ENCODE peak calls at places on chromosomes 1 and 21, in four cellular contexts. K is GM12865, G is type B pancreatic cell, V is AG04449. W is an unnamed sample.

GRCh38 chr1:25501235-25502058 is 42.0 kb upstream of the LDLRAP1 start:
- DNase-seq in V (peak), G (peak), K (no peak), W (no peak)

GRCh38 chr1:54774820-54775498 is 10.6 kb upstream of the PARS2 start:
- DNase-seq in K (peak), V (no peak), G (no peak), W (no peak)

GRCh38 chr1:50978144-50978851 is 8.3 kb downstream of the CDKN2C start:
- DNase-seq in G (no peak), V (no peak), K (peak), W (no peak)

GRCh38 chr1:167453156-167453555 is 65.2 kb downstream of the CD247 start:
- DNase-seq in V (no peak), G (no peak), K (no peak), W (no peak)

GRCh38 chr1:9593147-9593491 is 4.4 kb downstream of the TMEM201 start:
- DNase-seq in V (no peak), G (no peak), K (no peak), W (no peak)

GRCh38 chr1:112778136-112778535 is 63.0 kb upstream of the PPM1J start:
- DNase-seq in V (no peak), K (no peak), G (no peak), W (no peak)

GRCh38 chr1:113292660-113293626 is 97.4 kb upstream of the MAGI3 start:
- DNase-seq in V (no peak), G (no peak), K (no peak), W (no peak)

GRCh38 chr1:119794230-119794629 is 17.0 kb downstream of the REG4 start:
- DNase-seq in K (no peak), V (no peak), G (no peak), W (no peak)

GRCh38 chr1:181626252-181626938 is 143.1 kb downstream of the CACNA1E start:
- DNase-seq in K (peak), G (no peak), V (no peak), W (no peak)

GRCh38 chr1:93964777-93965200 is 55.6 kb upstream of the GCLM start:
- DNase-seq in K (peak), G (no peak), V (no peak), W (no peak)

GRCh38 chr1:23673086-23673813 is 18.4 kb upstream of the RPL11 start:
- DNase-seq in G (no peak), K (peak), V (no peak), W (no peak)

GRCh38 chr21:44849616-44850130 is 23.8 kb downstream of the PTTG1IP start:
- DNase-seq in K (no peak), V (no peak), G (no peak), W (no peak)

GRCh38 chr1:3610165-3610822 is 1.0 kb downstream of the MEGF6 start:
- DNase-seq in V (no peak), K (no peak), G (no peak), W (no peak)

GRCh38 chr1:167599839-167600581 is 30.0 kb upstream of the RCSD1 start:
- DNase-seq in V (no peak), G (no peak), K (peak), W (no peak)

GRCh38 chr1:55064071-55064581 is 24.8 kb downstream of the PCSK9 start:
- DNase-seq in V (no peak), G (no peak), K (peak), W (no peak)

GRCh38 chr1:203995228-203995627 is 77.7 kb upstream of the SOX13 start:
- DNase-seq in K (no peak), V (no peak), G (no peak), W (no peak)

GRCh38 chr1:26064591-26064990 is 2.8 kb downstream of the TRIM63 start:
- DNase-seq in V (no peak), K (no peak), G (no peak), W (no peak)

GRCh38 chr21:45381865-45382697 is 22.9 kb upstream of the COL18A1 start:
- DNase-seq in K (no peak), V (no peak), G (no peak), W (no peak)

GRCh38 chr21:16993416-16994044 is 519.3 kb upstream of the CXADR start:
- DNase-seq in G (no peak), K (no peak), V (no peak), W (no peak)

GRCh38 chr1:238681021-238681420 is 705.3 kb upstream of the CHRM3 start:
- DNase-seq in G (no peak), V (peak), K (no peak), W (no peak)

GRCh38 chr1:205356424-205357151 is at the start of gene KLHDC8A:
- DNase-seq in G (no peak), V (no peak), K (no peak), W (no peak)

GRCh38 chr1:14682941-14683340 is 84.5 kb downstream of the KAZN start:
- DNase-seq in K (no peak), V (no peak), G (no peak), W (no peak)

GRCh38 chr21:38936237-38936636 is 130.5 kb downstream of the ETS2 start:
- DNase-seq in G (no peak), K (no peak), V (no peak), W (no peak)

GRCh38 chr1:24727490-24728214 is 17.6 kb upstream of the CLIC4 start:
- DNase-seq in G (no peak), V (no peak), K (peak), W (no peak)

GRCh38 chr1:224500802-224501201 is 66.2 kb upstream of the WDR26 start:
- DNase-seq in K (no peak), V (no peak), G (no peak), W (no peak)

GRCh38 chr1:239765163-239765562 is 326.5 kb upstream of the FMN2 start:
- DNase-seq in G (no peak), K (no peak), V (no peak), W (no peak)

GRCh38 chr1:168848041-168848440 is 119.0 kb upstream of the DPT start:
- DNase-seq in K (no peak), G (no peak), V (no peak), W (no peak)

GRCh38 chr1:111867868-111868440 is 112.3 kb downstream of the DDX20 start:
- DNase-seq in V (no peak), K (no peak), G (no peak), W (no peak)

GRCh38 chr1:109167114-109167513 is 46.6 kb upstream of the SARS1 start:
- DNase-seq in K (peak), G (no peak), V (no peak), W (no peak)

GRCh38 chr1:36161656-36162531 is 5.9 kb downstream of the MAP7D1 start:
- DNase-seq in K (peak), G (no peak), V (no peak), W (peak)

GRCh38 chr21:42146821-42147220 is 72.1 kb upstream of the ABCG1 start:
- DNase-seq in K (no peak), V (no peak), G (no peak), W (no peak)

GRCh38 chr1:39001516-39002389 is 10.7 kb downstream of the AKIRIN1 start:
- DNase-seq in K (no peak), G (no peak), V (no peak), W (no peak)

GRCh38 chr1:67761730-67762129 is 71.5 kb downstream of the GNG12 start:
- DNase-seq in G (no peak), K (no peak), V (no peak), W (no peak)
- TF ChIP-seq CTCF in G (no peak), K (no peak), V (no peak), W (no peak)

GRCh38 chr1:31503581-31503980 is 72.7 kb upstream of the TINAGL1 start:
- DNase-seq in V (no peak), K (no peak), G (no peak), W (peak)

GRCh38 chr1:31502926-31503511 is 73.3 kb upstream of the TINAGL1 start:
- DNase-seq in K (no peak), G (no peak), V (no peak), W (peak)

GRCh38 chr1:31502253-31502652 is 74.1 kb upstream of the TINAGL1 start:
- DNase-seq in V (no peak), G (no peak), K (no peak), W (no peak)

GRCh38 chr1:31504001-31504400 is 72.3 kb upstream of the TINAGL1 start:
- DNase-seq in G (no peak), K (no peak), V (no peak), W (no peak)

GRCh38 chr1:31501505-31501904 is 74.8 kb upstream of the TINAGL1 start:
- DNase-seq in G (no peak), V (no peak), K (no peak), W (peak)
- TF ChIP-seq CTCF in G (peak), V (peak), K (peak), W (no peak)

GRCh38 chr21:34688145-34688544 is 19.4 kb downstream of the CLIC6 start:
- DNase-seq in K (no peak), G (no peak), V (no peak), W (no peak)
- TF ChIP-seq CTCF in K (no peak), G (no peak), V (no peak), W (no peak)

GRCh38 chr1:12146343-12147112 is 20.3 kb upstream of the TNFRSF1B start:
- DNase-seq in K (peak), G (no peak), V (no peak), W (no peak)
- TF ChIP-seq CTCF in K (no peak), G (no peak), V (no peak), W (no peak)

DNA sequence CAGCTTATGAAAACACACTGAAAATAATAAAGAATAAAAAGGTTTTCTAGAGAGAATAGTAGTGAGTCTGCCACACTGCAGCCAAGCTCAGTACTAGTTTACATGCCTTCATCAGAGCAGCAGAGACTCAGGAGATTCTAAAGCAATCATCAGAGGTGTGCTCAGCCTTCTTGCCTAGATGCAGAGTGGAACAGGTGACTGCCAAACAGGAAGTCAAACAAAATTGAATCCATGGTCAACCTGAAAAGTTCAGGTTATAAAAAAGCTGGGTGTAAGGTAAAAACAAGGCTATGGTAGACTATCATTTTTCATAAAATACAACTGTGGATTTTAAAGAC is 165.3 kb upstream of the C1orf105 start:
- DNase-seq in G (no peak), V (no peak), K (no peak), W (no peak)
- TF ChIP-seq CTCF in G (no peak), V (no peak), K (no peak), W (no peak)

GRCh38 chr1:165629848-165630628 is 996 bp upstream of the MGST3 start:
- DNase-seq in G (no peak), K (no peak), V (no peak), W (no peak)

GRCh38 chr1:165632491-165632890 is 1.5 kb downstream of the MGST3 start:
- DNase-seq in V (no peak), K (no peak), G (no peak), W (no peak)

GRCh38 chr1:165632152-165632469 is 1.1 kb downstream of the MGST3 start:
- DNase-seq in G (no peak), K (no peak), V (no peak), W (no peak)

GRCh38 chr1:165630629-165631402 is at the start of gene MGST3:
- DNase-seq in V (peak), K (peak), G (peak), W (peak)

DNA sequence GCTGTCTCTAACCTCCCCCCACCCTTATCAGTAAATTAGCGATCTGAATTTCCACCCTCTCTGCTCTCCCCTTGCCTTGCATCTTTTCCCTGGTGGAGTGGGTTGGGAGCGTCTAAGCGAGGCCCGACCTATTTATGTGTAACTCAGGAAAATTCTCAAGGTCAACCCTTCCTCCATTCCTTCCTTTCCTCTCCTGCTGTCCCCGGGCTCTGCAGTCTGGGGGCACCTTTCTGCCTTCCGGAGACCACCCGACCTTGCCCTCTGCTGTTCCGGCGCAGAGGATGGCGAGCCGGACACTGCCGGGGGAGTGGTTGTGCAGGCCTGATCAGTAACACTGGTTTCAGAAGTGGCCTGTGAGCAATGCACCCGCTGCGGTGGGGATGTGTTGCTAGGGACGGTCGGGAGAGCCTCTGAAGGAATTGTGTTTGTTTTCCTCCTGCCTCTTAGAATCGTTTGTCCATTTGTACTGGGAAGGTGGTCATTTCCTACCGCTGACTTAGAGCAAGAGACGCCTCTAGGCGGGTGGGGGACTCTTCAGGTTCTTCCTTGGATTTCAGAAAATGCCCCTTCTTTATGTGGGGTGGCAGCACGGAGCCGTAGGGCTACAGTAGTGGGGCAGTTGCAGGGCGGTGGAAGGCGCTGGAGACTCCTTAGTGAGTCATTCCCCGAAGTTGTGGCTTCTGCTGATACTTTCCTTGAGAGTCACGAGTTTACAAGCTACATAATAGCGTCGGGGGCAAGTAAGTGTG is 543 bp downstream of the MGST3 start:
- DNase-seq in G (peak), K (peak), V (peak), W (peak)
- TF ChIP-seq CTCF in G (peak), K (no peak), V (no peak), W (no peak)

GRCh38 chr1:77514871-77515776 is 167.3 kb downstream of the ZZZ3 start:
- DNase-seq in G (no peak), K (no peak), V (peak), W (no peak)
- TF ChIP-seq CTCF in G (no peak), K (no peak), V (peak), W (no peak)

GRCh38 chr1:43705334-43705733 is 2.0 kb upstream of the ST3GAL3 start:
- DNase-seq in V (no peak), K (no peak), G (no peak), W (no peak)

GRCh38 chr1:43705982-43706597 is 1.2 kb upstream of the ST3GAL3 start:
- DNase-seq in G (no peak), K (peak), V (no peak), W (no peak)

GRCh38 chr1:43706598-43707190 is 642 bp upstream of the ST3GAL3 start:
- DNase-seq in V (no peak), K (peak), G (no peak), W (no peak)

GRCh38 chr1:43703836-43704235 is 3.5 kb upstream of the ST3GAL3 start:
- DNase-seq in G (no peak), V (no peak), K (no peak), W (no peak)

GRCh38 chr1:43704838-43705237 is 2.5 kb upstream of the ST3GAL3 start:
- DNase-seq in G (no peak), K (peak), V (no peak), W (no peak)
- TF ChIP-seq CTCF in G (peak), K (peak), V (peak), W (no peak)

DNA sequence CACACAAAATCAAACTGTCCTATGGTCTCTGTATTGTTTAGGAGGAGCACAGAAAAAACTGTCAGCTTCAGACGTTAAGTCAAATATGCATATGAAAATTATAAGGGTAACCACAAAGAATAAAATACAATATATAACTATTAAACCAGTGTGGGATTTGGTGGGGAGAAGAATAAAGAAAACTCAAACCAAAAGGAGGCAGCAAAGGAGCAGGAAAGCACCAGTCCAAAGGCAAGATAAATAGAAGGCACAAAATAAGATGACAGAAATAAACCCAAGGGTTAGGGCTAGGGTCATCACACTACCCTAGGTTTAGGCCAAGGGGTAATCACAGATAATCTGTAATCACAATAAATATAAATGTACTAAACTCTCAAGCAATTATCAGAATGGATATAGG is 32.8 kb downstream of the DLGAP3 start:
- DNase-seq in V (no peak), K (no peak), G (no peak), W (no peak)
- TF ChIP-seq CTCF in V (peak), K (no peak), G (no peak), W (no peak)